ENCODE peak calls at places on chromosomes 7 and 10, in six cellular contexts. L is GM03348; O is prostate gland; J is NCI-H2107; U is IMR-90; I is activated naive CD4-positive, alpha-beta T cell treated with anti-CD3 and anti-CD28 coated beads, Interleukin-2, amount 50 U/mL, for 16 hours. Y is an unnamed sample.

GRCh38 chr10:5665380-5666323 is 743 bp downstream of the ASB13 start:
- DNase-seq in L (peak), O (no peak), J (no peak), U (no peak), I (no peak), Y (peak)

GRCh38 chr10:22252286-22252800 is 34.5 kb upstream of the EBLN1 start:
- DNase-seq in L (peak), O (peak), J (no peak), U (no peak), I (peak), Y (peak)

GRCh38 chr10:17951868-17952371 is at the start of gene SLC39A12:
- DNase-seq in L (peak), O (no peak), J (no peak), U (peak), I (no peak), Y (no peak)

GRCh38 chr7:87933605-87933952 is 472 bp upstream of the ADAM22 start:
- DNase-seq in L (no peak), O (no peak), J (no peak), U (no peak), I (no peak), Y (no peak)

GRCh38 chr7:157150825-157151412 is 12.2 kb downstream of the UBE3C start:
- DNase-seq in L (peak), O (no peak), J (no peak), U (peak), I (no peak), Y (peak)

GRCh38 chr7:1889556-1890181 is 219.6 kb downstream of the ELFN1 start:
- DNase-seq in L (peak), O (no peak), J (no peak), U (peak), I (no peak), Y (no peak)

GRCh38 chr7:36677769-36678435 is 46.4 kb downstream of the AOAH start:
- DNase-seq in L (no peak), O (no peak), J (no peak), U (no peak), I (peak), Y (no peak)

GRCh38 chr7:81715984-81716588 is 53.8 kb downstream of the HGF start:
- DNase-seq in L (no peak), O (no peak), J (no peak), U (peak), I (no peak), Y (peak)

GRCh38 chr10:132836832-132837540 is 51.0 kb upstream of the NKX6-2 start:
- DNase-seq in L (peak), O (no peak), J (no peak), U (peak), I (peak), Y (peak)

GRCh38 chr7:139494835-139495568 is 11.5 kb upstream of the KLRG2 start:
- DNase-seq in L (no peak), O (no peak), J (peak), U (no peak), I (no peak), Y (peak)

GRCh38 chr7:71443197-71443542 is 311.2 kb downstream of the GALNT17 start:
- DNase-seq in L (no peak), O (no peak), J (no peak), U (no peak), I (no peak), Y (no peak)

GRCh38 chr10:123588386-123588914 is 77.7 kb upstream of the GPR26 start:
- DNase-seq in L (no peak), O (no peak), J (no peak), U (no peak), I (no peak), Y (no peak)

GRCh38 chr7:130084037-130084875 is 13.9 kb downstream of the KLHDC10 start:
- DNase-seq in L (no peak), O (no peak), J (no peak), U (no peak), I (no peak), Y (no peak)

GRCh38 chr7:149625339-149625946 is 127.8 kb upstream of the ZNF746 start:
- DNase-seq in L (peak), O (peak), J (no peak), U (peak), I (peak), Y (peak)

GRCh38 chr7:157751951-157752673 is 415.3 kb downstream of the DNAJB6 start:
- DNase-seq in L (no peak), O (no peak), J (no peak), U (no peak), I (no peak), Y (no peak)